ENCODE peak calls at places on chromosomes 5 and 9, in four cellular contexts. M is astrocyte of the spinal cord, U is AG10803, N is neural crest cell. I is an unnamed sample.

GRCh38 chr5:174433098-174433497 is 291.3 kb upstream of the MSX2 start:
- DNase-seq in N (no peak), M (no peak), U (no peak), I (no peak)

GRCh38 chr9:128702949-128703615 is 779 bp downstream of the PKN3 start:
- DNase-seq in U (no peak), N (no peak), M (peak), I (no peak)

GRCh38 chr5:142976861-142977260 is 206.7 kb downstream of the ARHGAP26 start:
- DNase-seq in N (no peak), M (no peak), U (no peak), I (no peak)

GRCh38 chr5:88550736-88551135 is 282.1 kb upstream of the TMEM161B start:
- DNase-seq in N (no peak), U (no peak), M (no peak), I (no peak)

GRCh38 chr9:13555516-13555915 is 276.0 kb upstream of the MPDZ start:
- DNase-seq in M (no peak), U (no peak), N (no peak), I (no peak)

GRCh38 chr9:81410201-81410600 is 279.1 kb downstream of the TLE1 start:
- DNase-seq in U (peak), M (peak), N (no peak), I (no peak)

GRCh38 chr5:146103594-146103993 is 1.8 kb downstream of the PLAC8L1 start:
- DNase-seq in U (no peak), N (no peak), M (no peak), I (no peak)

GRCh38 chr9:115849679-115850412 is 303.7 kb upstream of the PAPPA start:
- DNase-seq in M (peak), N (no peak), U (peak), I (no peak)

GRCh38 chr9:135605238-135605781 is 34.0 kb downstream of the GLT6D1 start:
- DNase-seq in N (no peak), M (no peak), U (no peak), I (peak)

GRCh38 chr9:99377790-99378775 is 156.0 kb downstream of the SEC61B start:
- DNase-seq in M (peak), N (no peak), U (peak), I (no peak)

GRCh38 chr5:77280036-77280435 is 69.6 kb downstream of the PDE8B start:
- DNase-seq in M (no peak), U (no peak), N (no peak), I (no peak)

GRCh38 chr9:98808411-98808815 is 943 bp downstream of the GALNT12 start:
- DNase-seq in U (no peak), M (no peak), N (no peak), I (no peak)

GRCh38 chr9:115604831-115605483 is 487.0 kb upstream of the TNC start:
- DNase-seq in N (no peak), U (peak), M (peak), I (no peak)

GRCh38 chr9:114400772-114401171 is 13.0 kb upstream of the AKNA start:
- DNase-seq in M (no peak), N (no peak), U (no peak), I (no peak)

GRCh38 chr9:124721109-124721850 is 49.8 kb downstream of the NR6A1 start:
- DNase-seq in N (no peak), U (peak), M (peak), I (no peak)

GRCh38 chr5:116498478-116498877 is 76.1 kb downstream of the SEMA6A start:
- DNase-seq in M (no peak), U (no peak), N (no peak), I (no peak)

GRCh38 chr5:64972591-64972990 is 203.9 kb downstream of the CWC27 start:
- DNase-seq in N (no peak), U (no peak), M (no peak), I (no peak)

GRCh38 chr5:14851999-14852526 is 19.5 kb downstream of the ANKH start:
- DNase-seq in U (no peak), M (no peak), N (no peak), I (no peak)

GRCh38 chr9:17531642-17532254 is 47.1 kb upstream of the SH3GL2 start:
- DNase-seq in U (peak), N (peak), M (peak), I (no peak)

GRCh38 chr5:142017832-142018427 is 5.1 kb upstream of the GNPDA1 start:
- DNase-seq in N (no peak), M (peak), U (peak), I (no peak)

GRCh38 chr5:6829150-6829784 is 116.0 kb downstream of the TENT4A start:
- DNase-seq in M (no peak), U (peak), N (no peak), I (no peak)

GRCh38 chr5:137114529-137114928 is 384.6 kb downstream of the SPOCK1 start:
- DNase-seq in U (peak), N (no peak), M (no peak), I (no peak)

GRCh38 chr5:138574744-138575193 is 432 bp downstream of the HSPA9 start:
- DNase-seq in U (no peak), N (no peak), M (no peak), I (no peak)

GRCh38 chr5:13027886-13028285 is 916.6 kb downstream of the DNAH5 start:
- DNase-seq in M (no peak), U (no peak), N (no peak), I (no peak)

GRCh38 chr5:178338126-178338749 is 105.6 kb upstream of the PHYKPL start:
- DNase-seq in N (no peak), M (no peak), U (no peak), I (no peak)

GRCh38 chr9:137237759-137238726 is 3.0 kb upstream of the TUBB4B start:
- DNase-seq in N (no peak), M (no peak), U (no peak), I (no peak)

GRCh38 chr5:61277190-61277589 is 54.9 kb upstream of the ZSWIM6 start:
- DNase-seq in U (peak), M (peak), N (no peak), I (no peak)

GRCh38 chr5:16914584-16914983 is 21.5 kb downstream of the MYO10 start:
- DNase-seq in M (no peak), U (no peak), N (no peak), I (no peak)

GRCh38 chr9:784916-785315 is 56.6 kb upstream of the DMRT1 start:
- DNase-seq in M (no peak), N (no peak), U (no peak), I (no peak)

GRCh38 chr9:127897194-127897692 is 2.2 kb downstream of the ST6GALNAC6 start:
- DNase-seq in N (peak), M (peak), U (peak), I (peak)

GRCh38 chr5:167166696-167167095 is 1124.7 kb upstream of the WWC1 start:
- DNase-seq in M (no peak), U (no peak), N (no peak), I (no peak)

GRCh38 chr5:172868924-172869565 is 35.0 kb downstream of the ERGIC1 start:
- DNase-seq in U (peak), N (no peak), M (peak), I (no peak)

DNA sequence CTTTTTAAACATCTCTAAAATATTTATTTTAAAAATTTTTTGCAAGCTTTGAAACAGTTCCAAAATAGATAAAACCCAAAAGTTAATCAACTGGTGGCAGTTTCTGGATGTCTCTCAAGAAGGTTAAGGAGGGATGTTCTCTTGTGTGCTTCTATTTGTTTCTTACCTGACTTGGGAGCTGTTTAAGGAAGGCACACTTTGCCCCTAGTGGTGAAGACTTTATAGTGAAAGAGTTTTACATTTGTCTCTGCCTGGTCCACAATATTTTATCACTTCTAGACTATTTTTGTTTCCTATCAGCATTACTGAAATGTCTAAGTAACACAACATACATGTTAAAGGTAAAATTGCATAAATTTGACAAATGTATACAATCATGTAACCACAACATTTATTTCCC is 552.8 kb downstream of the SEMA5A start:
- DNase-seq in U (no peak), N (no peak), M (no peak), I (no peak)
- TF ChIP-seq CTCF in U (peak), N (peak), M (peak), I (peak)

DNA sequence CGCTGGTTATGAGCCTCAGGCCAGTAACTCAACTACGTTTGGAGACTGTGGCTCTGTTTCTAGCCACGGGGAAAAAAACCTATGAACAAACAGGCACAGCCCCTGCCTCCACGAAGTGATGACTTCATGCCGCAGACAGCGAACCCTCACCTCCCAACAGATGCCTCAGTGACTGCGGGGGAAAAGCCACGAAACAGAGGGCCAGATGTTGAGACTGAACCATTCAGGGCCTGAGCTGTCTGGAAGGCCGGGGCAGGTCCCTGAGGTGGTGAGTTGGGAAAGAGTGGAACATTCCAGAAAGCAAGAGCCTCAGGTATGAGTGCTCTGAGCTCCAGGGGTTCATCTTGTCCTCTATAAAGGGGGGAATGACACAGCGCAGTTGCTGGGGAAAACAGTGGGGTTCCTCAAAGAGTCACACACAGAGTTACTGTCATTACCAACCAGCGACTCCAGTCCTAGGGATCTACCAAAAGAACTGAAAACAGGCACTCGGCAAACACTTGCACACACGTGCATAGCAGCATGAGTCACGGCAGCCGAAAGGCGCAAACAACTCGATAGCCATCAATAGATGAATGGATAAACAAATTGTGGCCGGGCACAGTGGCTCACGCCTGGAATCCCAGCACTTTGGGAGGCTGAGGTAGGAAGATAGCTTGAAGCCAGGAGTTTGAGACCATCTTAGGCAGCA is 15.3 kb downstream of the PLPP7 start:
- DNase-seq in M (no peak), U (peak), N (no peak), I (no peak)
- TF ChIP-seq CTCF in M (no peak), U (no peak), N (no peak), I (no peak)

GRCh38 chr9:38306899-38307298 is 85.6 kb upstream of the ALDH1B1 start:
- DNase-seq in N (no peak), U (no peak), M (no peak), I (no peak)

GRCh38 chr9:38308136-38308535 is 84.4 kb upstream of the ALDH1B1 start:
- DNase-seq in M (no peak), U (no peak), N (no peak), I (no peak)

GRCh38 chr9:38312406-38312805 is 80.1 kb upstream of the ALDH1B1 start:
- DNase-seq in M (no peak), U (no peak), N (no peak), I (no peak)

GRCh38 chr9:38311382-38312270 is 80.9 kb upstream of the ALDH1B1 start:
- DNase-seq in M (no peak), N (no peak), U (no peak), I (no peak)

DNA sequence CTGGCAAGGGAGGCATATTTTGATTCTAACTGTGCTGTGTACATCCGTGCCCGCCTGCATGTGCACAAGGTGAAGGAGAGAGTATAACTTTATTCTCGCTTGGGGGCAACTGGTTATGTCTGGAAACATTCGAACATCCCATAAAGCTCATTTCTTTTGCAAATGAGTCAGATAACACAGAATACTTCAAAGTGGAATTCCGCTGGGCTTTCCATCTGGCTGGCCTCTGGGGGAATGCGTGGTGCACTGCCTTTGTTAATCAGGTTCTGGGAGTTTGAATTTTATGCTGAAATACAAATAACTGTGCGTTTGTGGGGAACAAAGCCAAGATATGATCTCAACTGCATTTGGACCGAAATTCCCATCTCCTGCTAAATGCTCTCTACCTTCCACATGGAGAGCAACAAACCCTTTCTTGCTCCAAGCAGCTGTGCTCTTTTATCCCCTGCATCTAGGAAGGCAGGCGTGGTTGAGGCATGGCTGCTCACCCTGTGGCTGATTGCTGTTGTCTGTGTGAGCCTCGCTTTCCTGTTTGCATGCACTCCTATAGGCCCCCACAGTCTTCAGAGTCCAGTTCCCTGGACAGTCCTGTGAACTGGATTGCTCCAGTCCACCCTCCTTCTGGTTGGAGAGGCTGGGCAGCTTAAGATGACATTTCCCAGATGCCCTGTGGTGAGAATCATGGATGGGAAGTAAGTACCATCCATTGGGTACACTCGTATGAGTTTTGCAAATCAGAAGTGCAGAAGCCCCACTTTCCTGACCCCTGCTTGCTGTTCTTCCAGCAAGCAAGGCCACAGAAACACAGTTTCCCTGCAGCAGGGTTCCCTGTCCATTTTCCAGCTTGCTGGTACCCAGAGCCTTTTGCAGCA is 82.9 kb upstream of the ALDH1B1 start:
- DNase-seq in M (peak), N (no peak), U (peak), I (no peak)
- TF ChIP-seq CTCF in M (no peak), N (no peak), U (no peak), I (no peak)

GRCh38 chr5:105133087-105133486 is 1570.5 kb upstream of the NUDT12 start:
- DNase-seq in N (no peak), M (no peak), U (no peak), I (no peak)
- TF ChIP-seq CTCF in N (no peak), M (no peak), U (no peak), I (no peak)

GRCh38 chr9:130955947-130956621 is 17.0 kb upstream of the FIBCD1 start:
- DNase-seq in M (no peak), N (no peak), U (no peak), I (no peak)

GRCh38 chr9:130949188-130950038 is 10.4 kb upstream of the FIBCD1 start:
- DNase-seq in M (no peak), U (no peak), N (no peak), I (no peak)

GRCh38 chr9:130954317-130954716 is 15.3 kb upstream of the FIBCD1 start:
- DNase-seq in M (no peak), N (no peak), U (no peak), I (no peak)

GRCh38 chr9:130950039-130950311 is 10.9 kb upstream of the FIBCD1 start:
- DNase-seq in N (no peak), M (no peak), U (no peak), I (no peak)

GRCh38 chr9:130952065-130952762 is 13.2 kb upstream of the FIBCD1 start:
- DNase-seq in M (no peak), N (no peak), U (no peak), I (no peak)
- TF ChIP-seq CTCF in M (no peak), N (no peak), U (no peak), I (no peak)

GRCh38 chr9:131695366-131696162 is 44.3 kb downstream of the RAPGEF1 start:
- DNase-seq in N (no peak), U (no peak), M (no peak), I (no peak)

GRCh38 chr9:131696163-131696439 is 43.8 kb downstream of the RAPGEF1 start:
- DNase-seq in M (no peak), N (no peak), U (no peak), I (no peak)

GRCh38 chr9:131697908-131698714 is 41.8 kb downstream of the RAPGEF1 start:
- DNase-seq in M (no peak), U (no peak), N (no peak), I (no peak)

GRCh38 chr9:131698715-131699053 is 41.2 kb downstream of the RAPGEF1 start:
- DNase-seq in N (no peak), U (no peak), M (no peak), I (no peak)

DNA sequence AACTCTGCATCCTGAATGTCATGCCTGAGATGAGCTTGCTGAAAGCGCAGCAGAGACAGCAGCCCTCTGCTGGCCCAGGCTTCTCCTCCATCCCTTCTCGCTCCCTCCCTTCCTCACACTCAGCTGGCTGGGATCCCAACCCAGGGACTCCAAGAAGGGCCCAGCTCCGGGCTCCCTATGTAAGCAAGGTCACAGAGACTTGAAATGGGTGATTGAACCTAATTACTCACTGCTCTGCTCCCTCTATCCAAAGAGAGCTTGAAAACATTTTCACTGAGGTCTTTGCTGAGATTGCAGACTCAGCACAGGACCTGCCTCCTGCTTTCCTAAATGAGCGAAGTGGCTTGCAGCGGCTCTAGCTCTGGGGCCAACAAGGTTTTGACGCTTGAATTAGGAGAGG is 42.8 kb downstream of the RAPGEF1 start:
- DNase-seq in N (no peak), M (peak), U (no peak), I (no peak)
- TF ChIP-seq CTCF in N (no peak), M (peak), U (no peak), I (no peak)

DNA sequence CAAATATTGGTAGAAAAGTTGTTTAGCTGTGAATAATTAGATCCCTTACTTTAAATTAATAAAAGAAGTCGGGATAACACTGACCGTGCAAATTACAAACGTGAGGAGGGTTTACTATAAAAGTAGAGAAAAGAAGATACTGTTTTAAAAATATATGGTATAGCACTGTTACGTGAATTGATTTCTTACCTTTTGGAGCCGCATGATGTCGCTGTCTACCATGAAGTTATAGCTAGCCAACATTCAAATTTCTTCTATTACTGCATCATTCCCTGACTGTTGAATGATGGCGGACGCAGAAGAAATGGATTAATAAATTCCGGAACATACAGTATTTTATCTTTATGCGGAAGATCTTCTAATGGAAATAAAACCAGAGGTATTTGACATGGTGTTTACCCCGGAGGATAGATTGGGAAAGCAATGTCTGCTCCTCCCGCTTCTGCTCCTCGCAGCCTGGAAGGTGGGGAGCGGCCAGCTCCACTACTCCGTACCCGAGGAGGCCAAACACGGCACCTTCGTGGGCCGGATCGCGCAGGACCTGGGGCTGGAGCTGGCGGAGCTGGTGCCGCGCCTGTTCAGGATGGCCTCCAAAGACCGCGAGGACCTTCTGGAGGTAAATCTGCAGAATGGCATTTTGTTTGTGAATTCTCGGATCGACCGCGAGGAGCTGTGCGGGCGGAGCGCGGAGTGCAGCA is at the start of gene PCDHA6:
- DNase-seq in U (no peak), M (no peak), N (no peak), I (no peak)
- TF ChIP-seq CTCF in U (peak), M (peak), N (peak), I (peak)

GRCh38 chr5:147693238-147693637 is 89.3 kb downstream of the JAKMIP2 start:
- DNase-seq in M (no peak), N (no peak), U (no peak), I (no peak)

GRCh38 chr5:147691134-147691533 is 91.4 kb downstream of the JAKMIP2 start:
- DNase-seq in M (no peak), U (no peak), N (no peak), I (no peak)

GRCh38 chr5:147688965-147689364 is 93.6 kb downstream of the JAKMIP2 start:
- DNase-seq in N (no peak), U (no peak), M (peak), I (no peak)

GRCh38 chr5:147689436-147689835 is 93.1 kb downstream of the JAKMIP2 start:
- DNase-seq in M (no peak), N (no peak), U (no peak), I (no peak)

DNA sequence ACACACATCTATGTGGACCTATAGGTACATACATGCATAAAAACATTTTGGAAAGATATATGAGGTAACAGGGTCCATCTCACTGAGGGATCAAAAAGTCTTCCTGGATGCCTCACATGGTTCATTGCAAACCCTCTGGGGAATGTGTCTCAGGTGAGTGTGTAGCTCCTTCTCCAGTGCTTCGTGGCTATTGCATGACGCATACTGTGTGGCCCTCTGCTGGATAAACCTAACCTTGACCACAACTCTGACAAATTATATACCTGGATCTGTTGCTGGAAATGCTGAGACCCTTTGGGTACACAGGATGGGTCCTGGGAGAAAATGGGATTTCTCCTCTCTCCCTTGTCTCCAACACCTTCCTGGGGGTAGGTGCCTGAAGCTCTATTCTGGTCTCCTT is 91.9 kb downstream of the JAKMIP2 start:
- DNase-seq in N (no peak), M (no peak), U (no peak), I (no peak)
- TF ChIP-seq CTCF in N (peak), M (no peak), U (no peak), I (peak)

I was measured in progenitor cell of endocrine pancreas.